ENCODE peak calls at places on chromosomes 6 and 20, in eight cellular contexts. H, O, U, R, J, Q, W and Z are unnamed samples. For H3K27me3 and H3K9me3, the result is how much of the 10 kb centered on the place peaks cover.

GRCh38 chr20:51811040-51811351 is 8.7 kb upstream of the SALL4 start:
- DNase-seq in Q (no peak), J (no peak), H (no peak), U (no peak), W (no peak), O (no peak), R (no peak), Z (no peak)

GRCh38 chr20:40568200-40568599 is 120.8 kb downstream of the MAFB start:
- DNase-seq in J (no peak), Q (no peak), R (no peak), W (no peak), O (no peak), U (no peak), H (no peak), Z (no peak)

GRCh38 chr6:131949909-131950766 is 1.0 kb downstream of the CCN2 start:
- DNase-seq in W (peak), O (no peak), R (peak), Q (peak), H (peak), J (no peak), U (peak), Z (peak)

GRCh38 chr6:100877851-100878250 is 3.3 kb downstream of the ASCC3 start:
- DNase-seq in O (no peak), J (no peak), W (no peak), U (no peak), Q (no peak), R (no peak), H (no peak), Z (no peak)

GRCh38 chr20:1813101-1813529 is 82.1 kb upstream of the SIRPA start:
- DNase-seq in O (peak), U (peak), H (peak), R (peak), W (no peak), Q (peak), J (no peak), Z (no peak)

GRCh38 chr6:54493138-54493537 is 184.9 kb downstream of the TINAG start:
- DNase-seq in Q (no peak), J (no peak), R (no peak), W (no peak), O (peak), H (no peak), U (peak), Z (no peak)

GRCh38 chr20:59482581-59483187 is 121.7 kb upstream of the PHACTR3 start:
- DNase-seq in U (no peak), W (no peak), Q (no peak), O (no peak), J (no peak), R (no peak), H (no peak), Z (no peak)

GRCh38 chr6:71887006-71887743 is 825 bp downstream of the RIMS1 start:
- DNase-seq in H (peak), O (no peak), Q (no peak), J (no peak), U (peak), R (no peak), W (no peak), Z (peak)

GRCh38 chr6:159084493-159085091 is 39.8 kb upstream of the TAGAP start:
- DNase-seq in U (no peak), W (peak), O (no peak), J (no peak), H (no peak), R (no peak), Q (no peak), Z (no peak)

GRCh38 chr6:133837801-133838349 is 51.0 kb upstream of the TCF21 start:
- DNase-seq in J (peak), Q (peak), W (peak), H (peak), O (peak), U (peak), R (peak), Z (peak)

GRCh38 chr20:965956-966355 is 36.2 kb downstream of the RSPO4 start:
- DNase-seq in J (no peak), O (no peak), U (no peak), Q (no peak), H (no peak), W (no peak), R (no peak), Z (no peak)

GRCh38 chr20:37501940-37502339 is 19.1 kb upstream of the NNAT start:
- DNase-seq in R (no peak), H (no peak), O (no peak), U (no peak), Q (peak), W (no peak), J (no peak), Z (no peak)

GRCh38 chr6:43910638-43911353 is 140.8 kb downstream of the VEGFA start:
- DNase-seq in W (no peak), O (no peak), H (peak), U (no peak), J (no peak), R (no peak), Q (no peak), Z (no peak)

GRCh38 chr6:39951198-39951597 is 16.9 kb upstream of the MOCS1 start:
- DNase-seq in O (no peak), W (no peak), J (no peak), Q (no peak), U (no peak), H (no peak), R (no peak), Z (no peak)

GRCh38 chr6:104940881-104941693 is 15.8 kb upstream of the LIN28B start:
- DNase-seq in U (peak), R (peak), H (peak), J (no peak), O (peak), Q (peak), W (peak), Z (peak)

GRCh38 chr6:169445661-169446581 is 192.3 kb upstream of the THBS2 start:
- DNase-seq in J (no peak), O (no peak), Q (peak), H (no peak), U (no peak), W (no peak), R (no peak), Z (no peak)

GRCh38 chr6:140105857-140106256 is 731.4 kb upstream of the CITED2 start:
- DNase-seq in R (no peak), O (no peak), W (peak), J (no peak), Q (peak), U (no peak), H (no peak), Z (peak)

GRCh38 chr20:44776977-44777376 is 31.3 kb downstream of the KCNK15 start:
- DNase-seq in J (no peak), W (peak), Q (peak), U (peak), O (peak), H (no peak), R (no peak), Z (peak)

GRCh38 chr6:40436685-40437604 is 150.2 kb downstream of the LRFN2 start:
- DNase-seq in Q (no peak), J (no peak), W (peak), U (no peak), O (no peak), R (no peak), H (no peak), Z (no peak)

GRCh38 chr6:108621117-108621516 is 60.4 kb downstream of the FOXO3 start:
- DNase-seq in W (peak), J (no peak), Q (peak), R (peak), U (peak), O (no peak), H (peak), Z (no peak)

GRCh38 chr20:401682-402495 is 6.2 kb upstream of the RBCK1 start:
- DNase-seq in W (no peak), R (no peak), U (no peak), H (no peak), J (no peak), O (peak), Q (no peak), Z (no peak)

GRCh38 chr6:34671801-34672656 is 24.5 kb downstream of the ILRUN start:
- DNase-seq in W (peak), J (peak), U (peak), R (no peak), H (no peak), Q (no peak), O (peak), Z (no peak)

GRCh38 chr6:161908872-161909271 is 635.0 kb upstream of the AGPAT4 start:
- DNase-seq in R (no peak), J (no peak), U (no peak), Q (no peak), O (no peak), H (no peak), W (no peak), Z (no peak)

GRCh38 chr20:50017576-50018248 is 34.9 kb downstream of the SNAI1 start:
- DNase-seq in Q (no peak), O (no peak), R (no peak), J (no peak), W (no peak), U (no peak), H (no peak), Z (no peak)

GRCh38 chr6:163600781-163601180 is 186.3 kb downstream of the QKI start:
- DNase-seq in U (no peak), H (no peak), W (no peak), J (no peak), Q (no peak), O (no peak), R (no peak), Z (no peak)

GRCh38 chr20:8829232-8829631 is 239.7 kb upstream of the PLCB4 start:
- DNase-seq in U (no peak), R (no peak), Q (no peak), J (no peak), W (no peak), H (no peak), O (no peak), Z (no peak)

GRCh38 chr6:42742116-42742894 is 3.6 kb downstream of the TBCC start:
- DNase-seq in U (peak), R (no peak), Q (no peak), W (peak), H (no peak), O (no peak), J (no peak), Z (no peak)

GRCh38 chr6:42007753-42008528 is 42.4 kb upstream of the TAF8 start:
- DNase-seq in W (no peak), U (no peak), J (peak), R (no peak), Q (no peak), H (no peak), O (no peak), Z (peak)

GRCh38 chr6:37033255-37033654 is 27.8 kb downstream of the FGD2 start:
- DNase-seq in W (no peak), J (no peak), O (no peak), U (no peak), H (no peak), R (no peak), Q (no peak), Z (no peak)

GRCh38 chr6:150534514-150534913 is 65.2 kb upstream of the PLEKHG1 start:
- DNase-seq in U (no peak), H (no peak), Q (no peak), R (no peak), J (no peak), O (no peak), W (no peak), Z (no peak)

GRCh38 chr20:59322101-59322500 is 21.7 kb downstream of the EDN3 start:
- DNase-seq in O (no peak), H (no peak), Q (no peak), R (no peak), U (no peak), J (no peak), W (peak), Z (no peak)

GRCh38 chr6:169251822-169252804 is 1.5 kb downstream of the THBS2 start:
- DNase-seq in O (no peak), R (no peak), W (no peak), H (no peak), Q (peak), J (no peak), U (no peak), Z (no peak)

GRCh38 chr6:121733216-121733615 is 297.8 kb downstream of the GJA1 start:
- DNase-seq in H (no peak), R (no peak), W (no peak), J (no peak), O (no peak), Q (no peak), U (peak), Z (no peak)

GRCh38 chr6:9834233-9834632 is 580.6 kb downstream of the TFAP2A start:
- DNase-seq in R (no peak), W (no peak), J (no peak), Q (no peak), U (peak), H (no peak), O (no peak), Z (no peak)

GRCh38 chr6:119350202-119351004 is 842 bp upstream of the MAN1A1 start:
- DNase-seq in U (peak), W (peak), Q (no peak), R (no peak), H (no peak), O (peak), J (peak), Z (peak)

GRCh38 chr6:15464211-15464725 is 198.6 kb downstream of the DTNBP1 start:
- DNase-seq in O (peak), H (peak), U (peak), R (no peak), J (peak), Q (peak), W (peak), Z (peak)

GRCh38 chr6:167850792-167851191 is 24.1 kb downstream of the AFDN start:
- DNase-seq in H (no peak), U (no peak), W (no peak), R (no peak), J (no peak), O (no peak), Q (no peak), Z (no peak)

GRCh38 chr20:49397525-49397924 is 84.9 kb downstream of the KCNB1 start:
- DNase-seq in O (peak), U (no peak), Q (no peak), J (no peak), W (no peak), H (peak), R (no peak), Z (peak)

GRCh38 chr6:27495386-27496135 is 22.7 kb upstream of the ZNF184 start:
- DNase-seq in J (no peak), Q (peak), O (peak), U (peak), H (peak), W (peak), R (no peak), Z (peak)

GRCh38 chr20:22962567-22963439 is 72.3 kb upstream of the SSTR4 start:
- DNase-seq in J (no peak), W (no peak), R (no peak), U (no peak), Q (no peak), H (no peak), O (no peak), Z (no peak)

GRCh38 chr20:22966787-22967464 is 68.2 kb upstream of the SSTR4 start:
- DNase-seq in J (no peak), O (no peak), R (no peak), H (no peak), U (no peak), W (no peak), Q (peak), Z (peak)

GRCh38 chr20:22958390-22958789 is 76.7 kb upstream of the SSTR4 start:
- DNase-seq in W (no peak), Q (no peak), R (no peak), J (no peak), O (no peak), H (no peak), U (no peak), Z (no peak)

GRCh38 chr20:22963581-22963980 is 71.5 kb upstream of the SSTR4 start:
- DNase-seq in W (no peak), J (no peak), H (no peak), Q (peak), U (no peak), O (no peak), R (no peak), Z (no peak)
- H3K27me3 ChIP-seq in W (under half), J (under half), H (under half), Q (under half), U (under half), O (under half), R (under half), Z (under half)

DNA sequence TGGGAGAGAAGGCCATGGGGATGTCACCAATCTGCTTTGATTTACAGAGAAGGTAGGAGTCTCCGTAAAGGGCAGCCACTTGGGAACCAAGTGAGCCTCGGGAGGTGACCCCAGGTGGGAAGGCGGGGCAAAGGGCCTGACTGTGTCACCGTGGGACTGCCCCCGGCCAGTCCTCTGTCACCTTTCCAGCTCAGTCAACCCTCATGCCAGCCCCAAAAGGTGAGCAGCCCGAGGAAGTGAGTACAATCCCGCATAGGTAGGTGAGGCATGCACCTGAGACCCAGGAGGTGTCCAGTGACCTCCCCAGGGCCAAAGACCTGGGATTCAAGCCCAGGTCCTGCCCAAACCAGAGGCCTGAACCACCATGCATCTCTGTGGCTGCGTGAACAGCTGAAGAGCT is 36.2 kb downstream of the BMP7 start:
- DNase-seq in H (peak), U (no peak), O (no peak), Q (no peak), J (no peak), W (no peak), R (no peak), Z (no peak)
- H3K27ac ChIP-seq in H (no peak), U (no peak), O (no peak), Q (no peak), J (no peak), W (no peak), R (no peak), Z (no peak)

DNA sequence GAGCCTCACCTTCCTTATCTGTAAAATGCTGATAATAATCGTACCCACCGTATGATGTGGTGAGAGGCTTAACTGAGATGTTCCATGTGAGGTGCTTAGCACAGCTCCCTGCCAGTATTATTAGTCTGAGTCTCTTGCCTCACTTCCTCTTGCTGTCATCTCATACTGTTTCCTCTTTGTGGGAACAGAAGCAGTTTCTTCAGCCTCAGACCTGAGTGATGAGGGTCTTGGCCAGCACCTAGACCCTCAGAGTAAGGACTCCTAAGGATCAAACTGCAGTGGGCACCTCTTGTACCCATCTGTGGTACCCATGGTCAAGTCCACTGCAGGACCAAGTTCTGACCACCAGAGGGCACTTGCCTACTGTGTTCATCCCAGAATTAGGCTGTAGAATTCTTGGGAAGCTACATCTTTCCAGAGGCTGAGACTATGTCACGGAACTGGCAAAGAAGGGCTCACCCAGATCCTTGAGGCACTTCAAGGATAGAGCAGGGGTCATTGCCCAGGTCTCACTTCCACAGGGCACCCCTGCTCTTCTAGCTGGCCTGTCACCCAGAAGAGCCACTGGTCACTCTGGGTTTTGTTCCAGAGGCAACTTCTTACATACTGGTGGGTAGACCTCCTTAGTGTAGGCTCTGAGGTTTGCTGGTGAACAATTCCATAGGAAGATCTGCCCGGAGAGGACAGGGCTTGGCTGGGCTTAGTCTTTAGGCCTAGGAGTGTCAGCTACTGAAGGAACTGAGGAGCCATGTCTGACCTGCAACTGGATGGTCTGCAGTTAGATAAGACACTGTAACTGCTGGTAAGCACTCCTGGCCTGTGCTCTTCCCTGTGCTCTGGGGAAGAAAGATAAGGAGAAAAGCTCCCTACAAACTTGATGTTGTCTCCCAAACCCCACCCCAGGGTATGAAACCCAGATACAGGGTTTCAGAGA is 20.6 kb upstream of the SGK2 start:
- DNase-seq in J (peak), O (peak), H (peak), W (peak), U (peak), Q (peak), R (peak), Z (peak)
- H3K9me3 ChIP-seq in J (under half), O (under half), H (under half), W (under half), U (under half), Q (under half), R (under half), Z (under half)

GRCh38 chr6:1612902-1613301 is 3.2 kb downstream of the FOXC1 start:
- DNase-seq in H (no peak), R (no peak), U (peak), Q (peak), J (no peak), O (no peak), W (no peak), Z (no peak)
- H3K27me3 ChIP-seq in H (half or more), R (under half), U (under half), Q (half or more), J (half or more), O (under half), W (half or more), Z (under half)

GRCh38 chr6:3808189-3808588 is 41.0 kb upstream of the FAM50B start:
- DNase-seq in Q (no peak), W (no peak), J (no peak), R (no peak), U (peak), O (no peak), H (no peak), Z (no peak)
- H3K27ac ChIP-seq in Q (no peak), W (no peak), J (no peak), R (no peak), U (peak), O (no peak), H (peak), Z (peak)